ENCODE peak calls at places on chromosomes 16 and 17, in ten cellular contexts. S is MV-4-11; F is GM12878; D is AG20443; E is left ventricle myocardium inferior; I is Caki2; W is EL; G is NCI-H1105 treated with DMSO at 0.1 percent for 48 hours; A is activated T-cell treated with anti-CD3 and anti-CD28 coated beads for 1 hour; N is stimulated activated CD4-positive, alpha-beta T cell treated with anti-CD3 and anti-CD28 coated beads, Interleukin-4, amount 100 ng/mL, for 24 hours. O is an unnamed sample.

GRCh38 chr17:19460695-19461094 is 49.7 kb downstream of the RNF112 start:
- DNase-seq in W (no peak), G (no peak), F (no peak), S (no peak), E (no peak), D (no peak), I (no peak), A (no peak), N (no peak), O (no peak)

GRCh38 chr17:63429766-63430165 is 16.3 kb downstream of the CYB561 start:
- DNase-seq in G (no peak), A (no peak), D (no peak), N (no peak), S (no peak), F (no peak), W (no peak), I (no peak), E (no peak), O (no peak)

GRCh38 chr16:86919531-86920305 is 341.4 kb downstream of the FOXL1 start:
- DNase-seq in G (no peak), W (no peak), F (no peak), D (no peak), I (no peak), N (no peak), E (no peak), A (no peak), S (no peak), O (no peak)

GRCh38 chr17:51590071-51590470 is 329.7 kb downstream of the UTP18 start:
- DNase-seq in G (peak; percentile 26), W (no peak), I (no peak), F (no peak), A (no peak), N (no peak), E (no peak), D (no peak), S (no peak), O (no peak)

GRCh38 chr16:54266363-54266955 is 20.1 kb downstream of the IRX3 start:
- DNase-seq in A (no peak), E (no peak), N (no peak), D (no peak), I (no peak), S (peak; percentile 99), F (no peak), G (no peak), W (no peak), O (no peak)

GRCh38 chr16:1333149-1333812 is at the start of gene BAIAP3:
- DNase-seq in S (no peak), A (peak; percentile 46), W (no peak), E (peak; percentile 54), F (no peak), I (no peak), D (peak; percentile 87), G (no peak), N (peak; percentile 48), O (peak; percentile 50)

GRCh38 chr16:48361012-48361411 is 24.2 kb downstream of the SIAH1 start:
- DNase-seq in I (no peak), A (no peak), E (no peak), G (no peak), N (no peak), D (no peak), W (no peak), F (no peak), S (no peak), O (no peak)

GRCh38 chr17:81991684-81992513 is 14.5 kb downstream of the ASPSCR1 start:
- DNase-seq in S (no peak), W (peak; percentile 61), E (peak; percentile 79), A (no peak), I (peak; percentile 88), F (no peak), N (no peak), D (peak; percentile 92), G (no peak), O (no peak)

GRCh38 chr16:72921620-72922019 is 126.3 kb downstream of the ZFHX3 start:
- DNase-seq in G (peak; percentile 55), I (no peak), E (no peak), D (no peak), A (no peak), F (no peak), S (no peak), W (no peak), N (no peak), O (no peak)